ENCODE peak calls at places on chromosomes 12 and 14, in six cellular contexts. O is iPS-NIHi11; C is AG04450; W is CD8-positive, alpha-beta T cell; Z is T follicular helper cell; F is EL. G is an unnamed sample.

GRCh38 chr14:71675126-71675901 is 256.9 kb upstream of the RGS6 start:
- DNase-seq in W (no peak), O (peak), F (no peak), C (no peak), Z (no peak), G (no peak)

GRCh38 chr12:1546931-1547640 is 47.3 kb downstream of the FBXL14 start:
- DNase-seq in Z (no peak), F (no peak), C (no peak), W (no peak), O (no peak), G (no peak)

GRCh38 chr12:6945613-6946012 is 1.8 kb downstream of the C12orf57 start:
- DNase-seq in C (no peak), O (no peak), F (no peak), Z (no peak), W (no peak), G (no peak)

GRCh38 chr12:25401547-25402345 is 151.0 kb upstream of the KRAS start:
- DNase-seq in F (no peak), W (no peak), C (no peak), O (no peak), Z (no peak), G (no peak)

GRCh38 chr14:99255621-99256482 is 16.1 kb downstream of the BCL11B start:
- DNase-seq in F (no peak), Z (no peak), O (no peak), W (no peak), C (no peak), G (no peak)

GRCh38 chr12:108995370-108995992 is 25.4 kb downstream of the SVOP start:
- DNase-seq in Z (no peak), O (no peak), W (no peak), F (no peak), C (no peak), G (no peak)

GRCh38 chr12:104454997-104455396 is 1.8 kb upstream of the CHST11 start:
- DNase-seq in O (no peak), Z (no peak), C (no peak), W (no peak), F (peak), G (no peak)

GRCh38 chr12:53820503-53820902 is 68.7 kb upstream of the CISTR start:
- DNase-seq in Z (no peak), F (peak), W (no peak), C (no peak), O (no peak), G (no peak)

GRCh38 chr12:65740873-65741600 is 83.2 kb upstream of the HMGA2 start:
- DNase-seq in F (peak), O (peak), C (no peak), Z (peak), W (peak), G (no peak)

GRCh38 chr14:66069830-66070541 is 416.2 kb upstream of the CCDC196 start:
- DNase-seq in W (no peak), F (no peak), O (no peak), C (no peak), Z (no peak), G (no peak)

GRCh38 chr14:64149921-64150320 is 144.2 kb downstream of the ESR2 start:
- DNase-seq in W (no peak), C (no peak), Z (no peak), O (no peak), F (no peak), G (no peak)

GRCh38 chr12:4960547-4960946 is 50.8 kb downstream of the KCNA1 start:
- DNase-seq in F (no peak), O (no peak), Z (no peak), C (no peak), W (no peak), G (no peak)

GRCh38 chr14:82080319-82080718 is 546.7 kb upstream of the SEL1L start:
- DNase-seq in O (peak), W (no peak), F (no peak), C (no peak), Z (no peak), G (no peak)

GRCh38 chr14:89660183-89660582 is 243.2 kb upstream of the FOXN3 start:
- DNase-seq in C (no peak), O (no peak), Z (no peak), W (no peak), F (peak), G (no peak)

GRCh38 chr12:38155526-38156496 is 160.8 kb upstream of the ALG10B start:
- DNase-seq in Z (no peak), C (no peak), O (no peak), W (no peak), F (no peak), G (no peak)

G was measured in memory B cell.